ENCODE peak calls at places on chromosomes 1 and 21, in nine cellular contexts. One of them, this sample, is unnamed.

GRCh38 chr1:67367370-67368345 is 60.0 kb downstream of the IL12RB2 start:
- DNase-seq in heart right ventricle: peak; percentile 55
- DNase-seq in ovary: peak; percentile 82
- DNase-seq in A549: peak; percentile 15
- DNase-seq in cardiac muscle cell: peak; percentile 61
- DNase-seq in MM.1S: no peak
- DNase-seq in HepG2: peak; percentile 69
- DNase-seq in fibroblast of lung: peak; percentile 23
- DNase-seq in lung: peak; percentile 33
- DNase-seq in this sample: no peak

GRCh38 chr1:200888349-200888838 is 6.3 kb upstream of the INAVA start:
- DNase-seq in heart right ventricle: no peak
- DNase-seq in ovary: no peak
- DNase-seq in A549: no peak
- DNase-seq in cardiac muscle cell: no peak
- DNase-seq in MM.1S: peak; percentile 98
- DNase-seq in HepG2: peak; percentile 67
- DNase-seq in fibroblast of lung: no peak
- DNase-seq in lung: no peak
- DNase-seq in this sample: no peak

GRCh38 chr1:37306461-37306860 is 167.9 kb upstream of the ZC3H12A start:
- DNase-seq in heart right ventricle: no peak
- DNase-seq in ovary: no peak
- DNase-seq in A549: no peak
- DNase-seq in cardiac muscle cell: no peak
- DNase-seq in MM.1S: no peak
- DNase-seq in HepG2: no peak
- DNase-seq in fibroblast of lung: peak; percentile 0
- DNase-seq in lung: no peak
- DNase-seq in this sample: no peak

GRCh38 chr1:238409191-238409846 is 518.6 kb upstream of the ZP4 start:
- DNase-seq in heart right ventricle: peak; percentile 7
- DNase-seq in ovary: no peak
- DNase-seq in A549: no peak
- DNase-seq in cardiac muscle cell: no peak
- DNase-seq in MM.1S: no peak
- DNase-seq in HepG2: no peak
- DNase-seq in fibroblast of lung: peak; percentile 99
- DNase-seq in lung: no peak
- DNase-seq in this sample: peak; percentile 77

GRCh38 chr1:14242145-14242544 is 356.3 kb upstream of the KAZN start:
- DNase-seq in heart right ventricle: no peak
- DNase-seq in ovary: no peak
- DNase-seq in A549: no peak
- DNase-seq in cardiac muscle cell: no peak
- DNase-seq in MM.1S: no peak
- DNase-seq in HepG2: no peak
- DNase-seq in fibroblast of lung: no peak
- DNase-seq in lung: no peak
- DNase-seq in this sample: no peak

GRCh38 chr1:18693256-18694098 is 62.8 kb downstream of the PAX7 start:
- DNase-seq in heart right ventricle: no peak
- DNase-seq in ovary: no peak
- DNase-seq in A549: no peak
- DNase-seq in cardiac muscle cell: peak; percentile 50
- DNase-seq in MM.1S: no peak
- DNase-seq in HepG2: no peak
- DNase-seq in fibroblast of lung: no peak
- DNase-seq in lung: no peak
- DNase-seq in this sample: no peak

GRCh38 chr21:38954450-38955059 is 148.8 kb downstream of the ETS2 start:
- DNase-seq in heart right ventricle: no peak
- DNase-seq in ovary: no peak
- DNase-seq in A549: no peak
- DNase-seq in cardiac muscle cell: no peak
- DNase-seq in MM.1S: no peak
- DNase-seq in HepG2: no peak
- DNase-seq in fibroblast of lung: no peak
- DNase-seq in lung: no peak
- DNase-seq in this sample: no peak

GRCh38 chr1:69568435-69569280 is 936 bp downstream of the LRRC7 start:
- DNase-seq in heart right ventricle: no peak
- DNase-seq in ovary: peak; percentile 9
- DNase-seq in A549: no peak
- DNase-seq in cardiac muscle cell: peak; percentile 15
- DNase-seq in MM.1S: no peak
- DNase-seq in HepG2: no peak
- DNase-seq in fibroblast of lung: peak; percentile 1
- DNase-seq in lung: no peak
- DNase-seq in this sample: no peak

GRCh38 chr1:222994506-222995229 is 148.4 kb downstream of the TLR5 start:
- DNase-seq in heart right ventricle: no peak
- DNase-seq in ovary: no peak
- DNase-seq in A549: no peak
- DNase-seq in cardiac muscle cell: no peak
- DNase-seq in MM.1S: no peak
- DNase-seq in HepG2: no peak
- DNase-seq in fibroblast of lung: peak; percentile 79
- DNase-seq in lung: no peak
- DNase-seq in this sample: peak; percentile 72

GRCh38 chr1:246569248-246570238 is 3.3 kb downstream of the CNST start:
- DNase-seq in heart right ventricle: no peak
- DNase-seq in ovary: no peak
- DNase-seq in A549: no peak
- DNase-seq in cardiac muscle cell: no peak
- DNase-seq in MM.1S: no peak
- DNase-seq in HepG2: no peak
- DNase-seq in fibroblast of lung: no peak
- DNase-seq in lung: no peak
- DNase-seq in this sample: peak; percentile 11

GRCh38 chr1:28553229-28553930 is 495 bp downstream of the TRNAU1AP start:
- DNase-seq in heart right ventricle: no peak
- DNase-seq in ovary: peak; percentile 76
- DNase-seq in A549: peak; percentile 38
- DNase-seq in cardiac muscle cell: peak; percentile 45
- DNase-seq in MM.1S: peak; percentile 62
- DNase-seq in HepG2: no peak
- DNase-seq in fibroblast of lung: peak; percentile 43
- DNase-seq in lung: no peak
- DNase-seq in this sample: peak; percentile 38

GRCh38 chr1:10794724-10795304 is 1.6 kb downstream of the CASZ1 start:
- DNase-seq in heart right ventricle: no peak
- DNase-seq in ovary: no peak
- DNase-seq in A549: no peak
- DNase-seq in cardiac muscle cell: peak; percentile 78
- DNase-seq in MM.1S: no peak
- DNase-seq in HepG2: no peak
- DNase-seq in fibroblast of lung: peak; percentile 11
- DNase-seq in lung: no peak
- DNase-seq in this sample: no peak

GRCh38 chr1:72489801-72490200 is 207.5 kb upstream of the NEGR1 start:
- DNase-seq in heart right ventricle: no peak
- DNase-seq in ovary: no peak
- DNase-seq in A549: no peak
- DNase-seq in cardiac muscle cell: no peak
- DNase-seq in MM.1S: no peak
- DNase-seq in HepG2: no peak
- DNase-seq in fibroblast of lung: no peak
- DNase-seq in lung: no peak
- DNase-seq in this sample: no peak

GRCh38 chr21:35811115-35811806 is 249.1 kb downstream of the SETD4 start:
- DNase-seq in heart right ventricle: no peak
- DNase-seq in ovary: no peak
- DNase-seq in A549: no peak
- DNase-seq in cardiac muscle cell: no peak
- DNase-seq in MM.1S: no peak
- DNase-seq in HepG2: no peak
- DNase-seq in fibroblast of lung: no peak
- DNase-seq in lung: no peak
- DNase-seq in this sample: no peak

GRCh38 chr1:43232482-43232881 is 37.3 kb upstream of the TMEM125 start:
- DNase-seq in heart right ventricle: no peak
- DNase-seq in ovary: no peak
- DNase-seq in A549: no peak
- DNase-seq in cardiac muscle cell: no peak
- DNase-seq in MM.1S: no peak
- DNase-seq in HepG2: no peak
- DNase-seq in fibroblast of lung: no peak
- DNase-seq in lung: no peak
- DNase-seq in this sample: no peak

GRCh38 chr1:43233631-43234030 is 36.2 kb upstream of the TMEM125 start:
- DNase-seq in heart right ventricle: no peak
- DNase-seq in ovary: no peak
- DNase-seq in A549: no peak
- DNase-seq in cardiac muscle cell: no peak
- DNase-seq in MM.1S: no peak
- DNase-seq in HepG2: no peak
- DNase-seq in fibroblast of lung: no peak
- DNase-seq in lung: no peak
- DNase-seq in this sample: no peak

GRCh38 chr1:43227138-43227836 is 42.5 kb upstream of the TMEM125 start:
- DNase-seq in heart right ventricle: peak; percentile 84
- DNase-seq in ovary: peak; percentile 90
- DNase-seq in A549: peak; percentile 55
- DNase-seq in cardiac muscle cell: peak; percentile 88
- DNase-seq in MM.1S: peak; percentile 73
- DNase-seq in HepG2: peak; percentile 64
- DNase-seq in fibroblast of lung: peak; percentile 48
- DNase-seq in lung: peak; percentile 85
- DNase-seq in this sample: peak; percentile 34

GRCh38 chr1:43232071-43232470 is 37.7 kb upstream of the TMEM125 start:
- DNase-seq in heart right ventricle: no peak
- DNase-seq in ovary: no peak
- DNase-seq in A549: no peak
- DNase-seq in cardiac muscle cell: no peak
- DNase-seq in MM.1S: no peak
- DNase-seq in HepG2: no peak
- DNase-seq in fibroblast of lung: peak; percentile 79
- DNase-seq in lung: no peak
- DNase-seq in this sample: no peak

GRCh38 chr1:43229831-43230780 is 39.7 kb upstream of the TMEM125 start:
- DNase-seq in heart right ventricle: no peak
- DNase-seq in ovary: no peak
- DNase-seq in A549: no peak
- DNase-seq in cardiac muscle cell: no peak
- DNase-seq in MM.1S: no peak
- DNase-seq in HepG2: no peak
- DNase-seq in fibroblast of lung: no peak
- DNase-seq in lung: no peak
- DNase-seq in this sample: no peak
- H3K27ac ChIP-seq in heart right ventricle: no peak overlapping the region
- H3K27ac ChIP-seq in ovary: peak overlapping the region; percentile 16
- H3K27ac ChIP-seq in A549: no peak overlapping the region
- H3K27ac ChIP-seq in cardiac muscle cell: no peak overlapping the region
- H3K27ac ChIP-seq in MM.1S: no peak overlapping the region
- H3K27ac ChIP-seq in HepG2: no peak overlapping the region
- H3K27ac ChIP-seq in fibroblast of lung: no peak overlapping the region
- H3K27ac ChIP-seq in lung: peak overlapping the region; percentile 56
- H3K27ac ChIP-seq in this sample: no peak overlapping the region

GRCh38 chr1:32764826-32765545 is 52.2 kb downstream of the YARS1 start:
- DNase-seq in heart right ventricle: no peak
- DNase-seq in ovary: no peak
- DNase-seq in A549: no peak
- DNase-seq in cardiac muscle cell: no peak
- DNase-seq in MM.1S: no peak
- DNase-seq in HepG2: no peak
- DNase-seq in fibroblast of lung: no peak
- DNase-seq in lung: no peak
- DNase-seq in this sample: no peak
- H3K4me1 ChIP-seq in heart right ventricle: peaks cover 30% of the 10 kb centered on the region
- H3K4me1 ChIP-seq in ovary: peaks cover 39% of the 10 kb centered on the region
- H3K4me1 ChIP-seq in A549: peaks cover 90% of the 10 kb centered on the region
- H3K4me1 ChIP-seq in cardiac muscle cell: peaks cover 42% of the 10 kb centered on the region
- H3K4me1 ChIP-seq in MM.1S: no peaks in the 10 kb centered on the region
- H3K4me1 ChIP-seq in HepG2: peaks cover 43% of the 10 kb centered on the region
- H3K4me1 ChIP-seq in fibroblast of lung: peaks cover 25% of the 10 kb centered on the region
- H3K4me1 ChIP-seq in lung: peaks cover 33% of the 10 kb centered on the region
- H3K4me1 ChIP-seq in this sample: peaks cover 34% of the 10 kb centered on the region

DNA sequence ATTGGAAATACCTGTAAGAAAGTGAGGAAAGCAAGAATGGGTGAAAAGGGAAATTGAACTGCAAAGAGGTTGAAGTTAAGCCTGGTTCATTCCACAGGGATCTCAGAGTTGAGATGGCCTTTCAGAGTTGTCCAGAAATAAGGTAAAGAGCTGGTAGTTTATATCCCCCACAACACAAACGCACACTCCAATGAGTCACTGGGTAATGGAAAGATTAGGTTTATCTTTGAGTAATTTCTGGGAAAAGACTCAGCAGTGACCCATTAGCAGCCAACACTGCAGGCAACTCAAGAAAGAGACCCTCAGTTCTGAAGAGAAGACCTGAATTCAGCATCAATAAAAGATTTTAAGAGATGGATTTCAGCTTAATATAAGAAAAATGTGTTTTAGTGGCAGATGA is 485.5 kb downstream of the PTPRC start:
- DNase-seq in heart right ventricle: no peak
- DNase-seq in ovary: no peak
- DNase-seq in A549: no peak
- DNase-seq in cardiac muscle cell: no peak
- DNase-seq in MM.1S: no peak
- DNase-seq in HepG2: no peak
- DNase-seq in fibroblast of lung: peak; percentile 75
- DNase-seq in lung: no peak
- DNase-seq in this sample: no peak
- TF ChIP-seq CTCF in heart right ventricle: no peak
- TF ChIP-seq CTCF in ovary: no peak
- TF ChIP-seq CTCF in A549: no peak
- TF ChIP-seq CTCF in cardiac muscle cell: no peak
- TF ChIP-seq CTCF in MM.1S: no peak
- TF ChIP-seq CTCF in HepG2: no peak
- TF ChIP-seq CTCF in fibroblast of lung: no peak
- TF ChIP-seq CTCF in lung: no peak
- TF ChIP-seq CTCF in this sample: no peak

GRCh38 chr1:47951545-47952235 is 45.5 kb downstream of the TRABD2B start:
- DNase-seq in heart right ventricle: no peak
- DNase-seq in ovary: no peak
- DNase-seq in A549: no peak
- DNase-seq in cardiac muscle cell: no peak
- DNase-seq in MM.1S: no peak
- DNase-seq in HepG2: no peak
- DNase-seq in fibroblast of lung: no peak
- DNase-seq in lung: no peak
- DNase-seq in this sample: no peak

GRCh38 chr1:47944561-47944960 is 52.6 kb downstream of the TRABD2B start:
- DNase-seq in heart right ventricle: no peak
- DNase-seq in ovary: no peak
- DNase-seq in A549: no peak
- DNase-seq in cardiac muscle cell: no peak
- DNase-seq in MM.1S: no peak
- DNase-seq in HepG2: no peak
- DNase-seq in fibroblast of lung: no peak
- DNase-seq in lung: no peak
- DNase-seq in this sample: no peak

GRCh38 chr1:47950481-47950880 is 46.7 kb downstream of the TRABD2B start:
- DNase-seq in heart right ventricle: no peak
- DNase-seq in ovary: no peak
- DNase-seq in A549: no peak
- DNase-seq in cardiac muscle cell: no peak
- DNase-seq in MM.1S: no peak
- DNase-seq in HepG2: no peak
- DNase-seq in fibroblast of lung: no peak
- DNase-seq in lung: no peak
- DNase-seq in this sample: no peak

GRCh38 chr1:47951026-47951425 is 46.2 kb downstream of the TRABD2B start:
- DNase-seq in heart right ventricle: no peak
- DNase-seq in ovary: no peak
- DNase-seq in A549: no peak
- DNase-seq in cardiac muscle cell: no peak
- DNase-seq in MM.1S: no peak
- DNase-seq in HepG2: no peak
- DNase-seq in fibroblast of lung: no peak
- DNase-seq in lung: no peak
- DNase-seq in this sample: no peak

GRCh38 chr1:47948126-47948525 is 49.1 kb downstream of the TRABD2B start:
- DNase-seq in heart right ventricle: no peak
- DNase-seq in ovary: no peak
- DNase-seq in A549: no peak
- DNase-seq in cardiac muscle cell: peak; percentile 18
- DNase-seq in MM.1S: no peak
- DNase-seq in HepG2: peak; percentile 51
- DNase-seq in fibroblast of lung: no peak
- DNase-seq in lung: no peak
- DNase-seq in this sample: no peak
- H3K27ac ChIP-seq in heart right ventricle: no peak overlapping the region
- H3K27ac ChIP-seq in ovary: no peak overlapping the region
- H3K27ac ChIP-seq in A549: no peak overlapping the region
- H3K27ac ChIP-seq in cardiac muscle cell: no peak overlapping the region
- H3K27ac ChIP-seq in MM.1S: no peak overlapping the region
- H3K27ac ChIP-seq in HepG2: no peak overlapping the region
- H3K27ac ChIP-seq in fibroblast of lung: no peak overlapping the region
- H3K27ac ChIP-seq in lung: no peak overlapping the region
- H3K27ac ChIP-seq in this sample: no peak overlapping the region